ENCODE peak calls at places on chromosomes 1 and 21, in six cellular contexts. X, C, V, A, E and W are unnamed samples.

GRCh38 chr21:44658913-44659595 is 1.3 kb downstream of the KRTAP12-3 start:
- DNase-seq in X (no peak), C (no peak), V (no peak), A (no peak), E (peak), W (no peak)

GRCh38 chr1:167899253-167899681 is 14.7 kb downstream of the ADCY10 start:
- DNase-seq in X (peak), C (peak), V (peak), A (peak), E (no peak), W (peak)

GRCh38 chr1:180248731-180249681 is 18.9 kb downstream of the LHX4 start:
- DNase-seq in X (no peak), C (no peak), V (no peak), A (no peak), E (peak), W (no peak)

GRCh38 chr1:27591622-27592021 is 12.3 kb downstream of the AHDC1 start:
- DNase-seq in X (no peak), C (no peak), V (no peak), A (no peak), E (no peak), W (no peak)

GRCh38 chr1:205515781-205516253 is 11.3 kb downstream of the CDK18 start:
- DNase-seq in X (peak), C (no peak), V (peak), A (no peak), E (no peak), W (no peak)

GRCh38 chr21:41161428-41161827 is 6.5 kb upstream of the BACE2 start:
- DNase-seq in X (no peak), C (no peak), V (no peak), A (no peak), E (no peak), W (no peak)

GRCh38 chr1:12052008-12052573 is 11.0 kb upstream of the TNFRSF8 start:
- DNase-seq in X (peak), C (no peak), V (peak), A (no peak), E (peak), W (no peak)

GRCh38 chr1:154411525-154411924 is 6.4 kb downstream of the IL6R start:
- DNase-seq in X (no peak), C (no peak), V (no peak), A (no peak), E (no peak), W (no peak)

GRCh38 chr1:12204140-12204539 is 25.7 kb upstream of the VPS13D start:
- DNase-seq in X (no peak), C (no peak), V (no peak), A (no peak), E (no peak), W (no peak)

GRCh38 chr1:13697738-13698137 is 2.2 kb upstream of the PRDM2 start:
- DNase-seq in X (no peak), C (no peak), V (no peak), A (no peak), E (peak), W (no peak)

GRCh38 chr1:224747578-224747977 is 131.5 kb downstream of the CNIH3 start:
- DNase-seq in X (no peak), C (no peak), V (no peak), A (no peak), E (peak), W (peak)

GRCh38 chr1:39453603-39454002 is 37.8 kb upstream of the BMP8A start:
- DNase-seq in X (peak), C (peak), V (peak), A (no peak), E (no peak), W (no peak)

GRCh38 chr1:241932845-241933244 is 24.7 kb upstream of the BECN2 start:
- DNase-seq in X (no peak), C (no peak), V (no peak), A (no peak), E (no peak), W (no peak)

GRCh38 chr1:42743302-42744029 is 3.4 kb upstream of the CLDN19 start:
- DNase-seq in X (peak), C (no peak), V (no peak), A (peak), E (no peak), W (no peak)

GRCh38 chr21:16117851-16118592 is 388.2 kb downstream of the USP25 start:
- DNase-seq in X (no peak), C (no peak), V (no peak), A (no peak), E (no peak), W (no peak)

GRCh38 chr1:164101802-164102201 is 457.2 kb upstream of the PBX1 start:
- DNase-seq in X (no peak), C (no peak), V (no peak), A (no peak), E (no peak), W (no peak)

DNA sequence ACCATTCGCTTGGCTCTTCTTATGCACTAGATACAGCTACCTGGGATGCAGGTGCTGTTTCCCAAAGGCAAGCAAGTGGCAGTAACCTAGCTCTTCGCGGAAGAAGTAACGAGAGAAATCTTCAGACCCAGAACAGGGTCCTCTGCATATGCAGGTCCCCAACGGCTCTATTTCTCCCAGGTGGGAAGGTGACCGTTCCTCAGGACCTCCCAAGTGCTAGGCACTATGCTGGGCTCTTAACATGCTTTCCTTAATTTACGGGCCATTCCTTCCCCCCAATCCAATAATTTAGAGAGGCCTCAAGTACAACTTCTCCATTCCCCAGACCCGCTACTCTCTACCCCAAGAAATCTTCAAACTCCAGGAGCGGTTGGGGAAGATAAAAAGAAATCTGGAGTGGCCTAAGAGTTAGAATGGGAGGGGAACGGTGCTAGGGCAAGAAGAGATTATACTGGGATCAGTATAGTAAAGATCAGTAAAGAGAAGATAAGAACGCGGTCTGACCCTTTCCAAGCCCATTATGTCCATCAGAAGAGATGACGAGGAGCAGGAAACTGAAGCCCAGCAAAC is 410 bp downstream of the TXNDC12 start:
- DNase-seq in X (no peak), C (no peak), V (no peak), A (peak), E (peak), W (no peak)
- TF ChIP-seq CTCF in X (no peak), C (no peak), V (no peak), A (no peak), E (no peak), W (no peak)

GRCh38 chr1:161044908-161045748 is 649 bp downstream of the USF1 start:
- DNase-seq in X (peak), C (peak), V (peak), A (peak), E (peak), W (peak)
- TF ChIP-seq POLR2A in X (peak), C (no peak), V (peak), A (peak), E (peak), W (peak)

DNA sequence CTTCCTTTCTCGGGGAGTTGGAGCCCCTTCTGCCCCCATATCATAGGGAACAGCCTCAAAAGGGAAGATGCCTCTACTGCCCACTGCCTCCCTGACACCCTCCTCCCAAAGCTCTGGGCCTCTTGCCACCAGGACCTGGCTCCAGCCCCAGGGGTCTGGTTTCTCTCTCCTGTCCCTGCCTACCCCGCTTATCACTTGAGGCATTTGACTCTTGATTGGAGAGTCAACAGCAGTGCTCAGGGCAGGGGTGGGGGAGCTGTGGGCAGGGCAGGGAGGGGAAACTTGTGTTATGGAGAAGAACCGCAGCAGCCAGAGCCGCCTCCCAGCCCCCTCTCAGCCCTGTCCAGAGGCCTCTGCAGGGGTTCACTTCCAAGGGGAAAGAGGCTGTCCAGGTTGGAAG is 573 bp downstream of the TRIM63 start:
- DNase-seq in X (no peak), C (peak), V (peak), A (no peak), E (no peak), W (no peak)
- H3K4me3 ChIP-seq in X (no peak), C (no peak), V (no peak), A (no peak), E (no peak), W (no peak)

DNA sequence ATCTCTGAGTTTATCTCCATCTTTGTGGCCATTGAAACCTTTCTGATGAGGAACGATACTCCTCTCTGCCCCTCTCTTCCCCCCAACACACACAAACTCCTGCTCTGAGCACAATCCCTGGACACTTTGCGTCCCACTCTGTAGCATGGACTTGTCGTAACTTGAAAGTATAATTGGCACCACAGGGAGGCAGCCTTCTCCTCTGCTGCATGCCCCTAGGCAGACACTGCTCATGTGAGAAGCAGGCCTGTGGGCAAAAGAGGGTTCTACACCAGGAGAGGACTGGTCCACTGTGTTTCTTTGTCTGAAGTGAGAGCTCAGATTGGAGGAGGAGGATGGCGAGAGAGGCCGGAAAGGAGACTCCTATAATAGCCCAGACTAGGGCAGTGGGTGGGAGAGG is 3.8 kb upstream of the PARS2 start:
- DNase-seq in X (no peak), C (peak), V (no peak), A (no peak), E (peak), W (no peak)
- TF ChIP-seq CTCF in X (no peak), C (no peak), V (no peak), A (no peak), E (no peak), W (no peak)

DNA sequence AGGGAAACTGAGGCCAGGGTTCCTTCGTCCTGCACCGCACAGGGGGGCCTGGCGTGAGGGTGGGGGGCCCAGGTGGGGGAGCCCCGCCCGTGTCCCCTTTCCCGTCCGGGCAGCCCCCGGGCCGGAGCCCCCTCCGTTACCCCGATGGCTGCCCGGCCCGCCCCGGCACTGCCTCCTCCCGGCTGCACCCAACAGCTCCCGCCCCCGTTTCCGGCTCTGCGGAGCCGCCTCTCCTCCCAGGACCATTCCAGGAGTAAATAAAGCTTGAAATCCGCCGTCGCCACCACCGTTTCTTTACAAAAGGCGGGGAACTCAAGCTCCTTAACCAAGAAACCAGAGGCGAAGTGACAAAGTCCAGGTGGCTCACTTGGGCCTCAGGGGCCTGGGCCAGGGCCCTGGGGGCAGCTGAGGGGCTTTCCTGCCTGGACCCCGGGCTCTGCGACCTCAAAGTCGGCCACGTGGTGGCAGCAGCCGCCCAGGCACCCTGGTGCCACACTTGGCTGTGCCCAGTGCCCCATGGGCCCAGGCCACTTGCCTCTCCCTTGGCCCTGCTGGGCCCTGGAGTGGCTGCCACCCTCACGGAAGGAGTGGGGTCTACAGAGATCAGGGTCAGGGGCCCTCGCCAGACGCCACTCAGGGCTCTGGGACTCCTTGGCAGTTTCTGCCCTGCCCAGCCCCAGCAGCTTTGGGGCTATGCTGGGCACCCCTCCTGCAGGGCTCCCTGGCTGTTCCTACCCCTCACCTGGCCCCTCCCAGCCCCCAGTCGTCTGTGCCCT is 514 bp upstream of the FAAP20 start:
- DNase-seq in X (peak), C (peak), V (peak), A (peak), E (peak), W (peak)
- TF ChIP-seq POLR2A in X (no peak), C (no peak), V (peak), A (no peak), E (peak), W (peak)

GRCh38 chr1:221778535-221779142 is 36.8 kb upstream of the DUSP10 start:
- DNase-seq in X (no peak), C (no peak), V (no peak), A (no peak), E (peak), W (no peak)
- H3K4me3 ChIP-seq in X (no peak), C (no peak), V (no peak), A (no peak), E (no peak), W (no peak)

DNA sequence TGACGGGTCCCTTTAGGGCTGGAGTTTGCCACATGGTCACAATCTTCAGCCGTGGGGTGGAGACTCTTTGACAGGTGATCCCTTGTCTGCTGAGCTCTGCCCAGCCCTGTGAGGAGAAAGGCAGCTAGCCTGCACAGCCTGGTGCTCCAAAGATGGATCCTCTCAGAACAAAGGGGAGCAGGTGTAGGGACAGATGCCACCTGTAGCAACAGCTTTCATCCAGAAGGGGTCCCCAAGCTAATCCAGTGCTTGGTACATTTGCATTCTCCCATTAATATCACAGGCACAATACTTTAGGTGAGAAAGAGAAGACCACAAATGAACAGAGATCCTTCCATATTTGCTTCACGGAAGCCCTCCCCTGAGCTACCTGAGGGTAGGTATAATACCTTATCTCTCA is 93.2 kb downstream of the CCDC185 start:
- DNase-seq in X (no peak), C (no peak), V (no peak), A (no peak), E (no peak), W (no peak)
- TF ChIP-seq CTCF in X (no peak), C (no peak), V (no peak), A (no peak), E (peak), W (no peak)

DNA sequence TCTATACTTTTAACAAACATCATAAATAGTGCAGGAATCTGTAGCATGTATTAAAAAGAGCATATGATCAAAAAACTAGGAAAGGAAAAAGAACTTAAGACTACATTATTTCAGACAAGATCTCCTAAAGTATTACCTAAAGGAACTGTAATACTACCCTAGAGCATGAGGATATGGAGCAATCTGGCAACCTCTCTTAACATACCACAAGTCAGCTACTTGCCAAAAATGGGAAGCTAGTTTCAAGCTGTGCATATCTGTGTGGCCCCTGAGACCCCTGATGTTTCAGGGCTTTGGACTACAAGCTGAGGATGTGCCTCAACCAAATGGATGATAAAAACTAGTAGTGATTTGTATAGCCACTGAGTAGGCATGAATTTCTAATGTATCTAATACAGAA is 525.6 kb downstream of the PTBP2 start:
- DNase-seq in X (no peak), C (no peak), V (no peak), A (no peak), E (peak), W (no peak)
- TF ChIP-seq POLR2A in X (no peak), C (no peak), V (no peak), A (no peak), E (no peak), W (no peak)